ENCODE peak calls at places on chromosomes 13 and 19, in eight cellular contexts. O is HFF-Myc, D is foreskin fibroblast, Z is epithelial cell of esophagus, K is fibroblast of pulmonary artery, A is spleen, M is cardiac muscle cell, U is PC-3. F is an unnamed sample.
A peak's percentile ranks its signal among the peaks of the same experiment; 100 is the strongest.

GRCh38 chr13:99360696-99361095 is 53.5 kb upstream of the GPR183 start:
- DNase-seq in O (no peak), D (no peak), Z (no peak), K (no peak), A (no peak), M (no peak), U (no peak), F (no peak)

GRCh38 chr13:27792393-27793218 is at the start of gene GSX1:
- DNase-seq in O (peak; percentile 25), D (peak; percentile 87), Z (peak; percentile 82), K (peak; percentile 79), A (peak; percentile 81), M (peak; percentile 85), U (peak; percentile 63), F (no peak)

GRCh38 chr19:50272263-50272897 is 56.8 kb downstream of the KCNC3 start:
- DNase-seq in O (no peak), D (no peak), Z (no peak), K (no peak), A (no peak), M (no peak), U (no peak), F (no peak)

GRCh38 chr19:32599736-32600157 is 18.8 kb downstream of the PDCD5 start:
- DNase-seq in O (peak; percentile 19), D (peak; percentile 79), Z (peak; percentile 71), K (peak; percentile 82), A (no peak), M (peak; percentile 80), U (peak; percentile 55), F (peak; percentile 39)

GRCh38 chr19:48872884-48873475 is 759 bp downstream of the PPP1R15A start:
- DNase-seq in O (peak; percentile 91), D (peak; percentile 97), Z (peak; percentile 93), K (peak; percentile 97), A (peak; percentile 89), M (peak; percentile 96), U (peak; percentile 92), F (peak; percentile 73)

GRCh38 chr13:34201050-34201913 is 383.3 kb downstream of the RFC3 start:
- DNase-seq in O (no peak), D (peak; percentile 77), Z (peak; percentile 17), K (peak; percentile 83), A (no peak), M (peak; percentile 88), U (peak; percentile 83), F (no peak)

GRCh38 chr19:35755550-35756371 is 1.1 kb downstream of the HSPB6 start:
- DNase-seq in O (no peak), D (peak; percentile 95), Z (peak; percentile 55), K (peak; percentile 76), A (peak; percentile 83), M (peak; percentile 92), U (no peak), F (no peak)

GRCh38 chr13:46179576-46180368 is 2.2 kb downstream of the LCP1 start:
- DNase-seq in O (no peak), D (no peak), Z (no peak), K (no peak), A (peak; percentile 92), M (no peak), U (no peak), F (no peak)

GRCh38 chr13:31320946-31321345 is 121.2 kb downstream of the B3GLCT start:
- DNase-seq in O (no peak), D (no peak), Z (no peak), K (no peak), A (no peak), M (no peak), U (no peak), F (no peak)

GRCh38 chr19:30068528-30069395 is 126.7 kb downstream of the URI1 start:
- DNase-seq in O (no peak), D (no peak), Z (no peak), K (no peak), A (peak; percentile 64), M (no peak), U (no peak), F (no peak)

GRCh38 chr13:35702316-35702715 is 225.8 kb upstream of the MAB21L1 start:
- DNase-seq in O (no peak), D (no peak), Z (no peak), K (no peak), A (no peak), M (no peak), U (no peak), F (no peak)

GRCh38 chr19:47623921-47624391 is 15.0 kb downstream of the BICRA start:
- DNase-seq in O (no peak), D (no peak), Z (peak; percentile 76), K (no peak), A (no peak), M (no peak), U (no peak), F (no peak)

GRCh38 chr19:45484273-45484945 is 12.4 kb downstream of the RTN2 start:
- DNase-seq in O (no peak), D (peak; percentile 66), Z (peak; percentile 88), K (peak; percentile 53), A (no peak), M (peak; percentile 60), U (no peak), F (no peak)

GRCh38 chr13:36904219-36904618 is 15.8 kb downstream of the SMAD9 start:
- DNase-seq in O (no peak), D (no peak), Z (no peak), K (no peak), A (no peak), M (no peak), U (no peak), F (no peak)

GRCh38 chr13:29532136-29532535 is 63.4 kb downstream of the SLC7A1 start:
- DNase-seq in O (no peak), D (no peak), Z (no peak), K (no peak), A (no peak), M (no peak), U (no peak), F (no peak)

GRCh38 chr19:30695171-30695875 is 323.1 kb downstream of the ZNF536 start:
- DNase-seq in O (no peak), D (no peak), Z (no peak), K (no peak), A (no peak), M (no peak), U (no peak), F (no peak)

GRCh38 chr13:74064805-74065204 is 69.4 kb downstream of the KLF12 start:
- DNase-seq in O (no peak), D (no peak), Z (peak; percentile 39), K (no peak), A (no peak), M (no peak), U (peak; percentile 22), F (no peak)

GRCh38 chr19:35349614-35350521 is 2.2 kb downstream of the FFAR1 start:
- DNase-seq in O (no peak), D (no peak), Z (no peak), K (no peak), A (peak; percentile 82), M (no peak), U (no peak), F (no peak)

GRCh38 chr13:49419292-49419691 is 24.6 kb downstream of the CAB39L start:
- DNase-seq in O (no peak), D (peak; percentile 79), Z (no peak), K (no peak), A (no peak), M (no peak), U (no peak), F (no peak)

GRCh38 chr19:44303976-44304568 is 753 bp downstream of the ZNF235 start:
- DNase-seq in O (peak; percentile 17), D (peak; percentile 62), Z (no peak), K (no peak), A (no peak), M (no peak), U (peak; percentile 26), F (no peak)

GRCh38 chr19:54573330-54573872 is at the start of gene LILRA2:
- DNase-seq in O (no peak), D (no peak), Z (no peak), K (no peak), A (peak; percentile 82), M (no peak), U (no peak), F (no peak)
- H3K4me3 ChIP-seq in O (no peak within 1 kb of the TSS), D (no peak within 1 kb of the TSS), Z (no peak within 1 kb of the TSS), K (no peak within 1 kb of the TSS), A (no peak within 1 kb of the TSS), M (no peak within 1 kb of the TSS), U (no peak within 1 kb of the TSS), F (no peak within 1 kb of the TSS)

GRCh38 chr19:10269333-10270179 is 1.4 kb upstream of the ICAM1 start:
- DNase-seq in O (no peak), D (peak; percentile 84), Z (peak; percentile 76), K (peak; percentile 87), A (peak; percentile 97), M (peak; percentile 88), U (peak; percentile 88), F (no peak)
- H3K4me3 ChIP-seq in O (no peak overlapping the region), D (peak overlapping the region; percentile 15), Z (peak overlapping the region; percentile 39), K (peak overlapping the region; percentile 85), A (peak overlapping the region; percentile 67), M (peak overlapping the region; percentile 25), U (peak overlapping the region; percentile 64), F (peak overlapping the region; percentile 44)

GRCh38 chr19:1082165-1082927 is 12.8 kb downstream of the POLR2E start:
- DNase-seq in O (no peak), D (peak; percentile 68), Z (peak; percentile 98), K (no peak), A (peak; percentile 90), M (no peak), U (peak; percentile 70), F (no peak)
- H3K4me3 ChIP-seq in O (no peak overlapping the region), D (peak overlapping the region; percentile 18), Z (peak overlapping the region; percentile 50), K (no peak overlapping the region), A (no peak overlapping the region), M (peak overlapping the region; percentile 13), U (no peak overlapping the region), F (peak overlapping the region; percentile 77)

GRCh38 chr19:1401889-1402217 is 511 bp upstream of the GAMT start:
- DNase-seq in O (no peak), D (no peak), Z (no peak), K (no peak), A (no peak), M (no peak), U (no peak), F (no peak)

GRCh38 chr19:1401138-1401888 is at the start of gene GAMT:
- DNase-seq in O (no peak), D (peak; percentile 77), Z (no peak), K (peak; percentile 35), A (peak; percentile 87), M (peak; percentile 42), U (peak; percentile 43), F (no peak)

GRCh38 chr19:1399745-1400144 is 1.6 kb downstream of the GAMT start:
- DNase-seq in O (no peak), D (no peak), Z (no peak), K (no peak), A (no peak), M (no peak), U (no peak), F (no peak)

GRCh38 chr19:1400281-1401137 is 833 bp downstream of the GAMT start:
- DNase-seq in O (no peak), D (peak; percentile 64), Z (no peak), K (no peak), A (no peak), M (peak; percentile 22), U (no peak), F (no peak)

DNA sequence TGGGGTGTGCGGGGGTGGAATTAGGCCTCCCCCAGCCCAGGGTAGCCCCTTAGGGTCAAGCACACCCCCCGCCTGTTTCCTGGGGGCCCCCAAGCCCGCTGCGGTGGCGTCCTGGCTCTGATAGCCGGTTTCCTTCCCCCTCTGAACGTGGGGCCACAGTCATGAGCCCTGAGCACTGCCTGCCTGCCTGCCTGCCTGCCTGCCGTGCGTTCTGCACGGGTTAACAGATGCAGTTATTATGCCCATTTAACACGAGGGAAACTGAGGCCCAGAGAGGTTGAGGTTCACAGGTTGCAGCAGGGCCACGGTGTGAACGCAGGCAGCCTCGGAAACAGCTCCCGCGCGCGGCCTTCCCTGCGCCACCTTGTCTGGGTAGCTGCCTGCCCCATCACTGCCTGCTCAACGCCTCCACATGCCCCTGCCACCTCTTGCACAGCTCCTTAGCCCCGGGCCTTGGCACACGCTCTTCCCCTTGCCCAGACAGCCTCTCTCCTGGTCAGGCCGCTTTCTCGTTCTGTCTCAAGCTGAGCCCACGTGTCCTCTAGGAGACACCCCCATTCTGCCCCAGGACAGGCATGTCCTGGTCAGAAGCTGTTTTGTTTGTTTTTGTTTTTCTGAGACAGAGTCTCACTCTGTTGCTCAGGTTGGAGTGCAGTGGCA is 1.2 kb upstream of the GAMT start:
- DNase-seq in O (no peak), D (peak; percentile 32), Z (peak; percentile 92), K (no peak), A (no peak), M (no peak), U (no peak), F (no peak)
- H3K4me3 ChIP-seq in O (no peak overlapping the region), D (no peak overlapping the region), Z (peak overlapping the region; percentile 2), K (no peak overlapping the region), A (no peak overlapping the region), M (no peak overlapping the region), U (no peak overlapping the region), F (no peak overlapping the region)

F was measured in SK-N-MC.